ENCODE peak calls at places on chromosomes 2 and 18, in six cellular contexts. M is esophagus squamous epithelium; U is adrenal gland; C is CD4-positive, alpha-beta T cell; R is right atrium auricular region; V is HCT116. O is an unnamed sample.

GRCh38 chr2:128346811-128347558 is 28.3 kb upstream of the HS6ST1 start:
- DNase-seq in M (no peak), U (no peak), C (no peak), R (peak; percentile 40), V (no peak), O (no peak)

GRCh38 chr18:5998166-5998881 is 103.0 kb upstream of the TMEM200C start:
- DNase-seq in M (no peak), U (no peak), C (no peak), R (no peak), V (no peak), O (no peak)

GRCh38 chr2:232141591-232141990 is 180.1 kb downstream of the DIS3L2 start:
- DNase-seq in M (no peak), U (no peak), C (no peak), R (no peak), V (no peak), O (no peak)

GRCh38 chr2:220332886-220333285 is 705.5 kb downstream of the SLC4A3 start:
- DNase-seq in M (no peak), U (no peak), C (no peak), R (no peak), V (no peak), O (no peak)

GRCh38 chr2:68251855-68252406 is 401 bp downstream of the PPP3R1 start:
- DNase-seq in M (no peak), U (peak; percentile 34), C (peak; percentile 34), R (no peak), V (no peak), O (peak; percentile 12)

GRCh38 chr2:7363906-7364305 is 446.7 kb downstream of the RNF144A start:
- DNase-seq in M (no peak), U (no peak), C (no peak), R (no peak), V (no peak), O (no peak)

GRCh38 chr2:203688798-203689197 is 17.6 kb upstream of the CD28 start:
- DNase-seq in M (no peak), U (peak; percentile 62), C (no peak), R (no peak), V (no peak), O (no peak)

GRCh38 chr2:64260817-64261216 is 116.6 kb upstream of the PELI1 start:
- DNase-seq in M (peak; percentile 23), U (peak; percentile 62), C (peak; percentile 3), R (peak; percentile 75), V (no peak), O (no peak)

GRCh38 chr18:63148449-63149199 is 170.9 kb downstream of the BCL2 start:
- DNase-seq in M (no peak), U (no peak), C (no peak), R (peak; percentile 72), V (no peak), O (no peak)

GRCh38 chr18:61400016-61400630 is 66.9 kb downstream of the CDH20 start:
- DNase-seq in M (no peak), U (no peak), C (no peak), R (no peak), V (no peak), O (no peak)

GRCh38 chr2:127074358-127074757 is 32.6 kb downstream of the BIN1 start:
- DNase-seq in M (no peak), U (peak; percentile 61), C (no peak), R (no peak), V (no peak), O (no peak)

GRCh38 chr2:159961005-159961404 is 101.4 kb downstream of the PLA2R1 start:
- DNase-seq in M (no peak), U (no peak), C (no peak), R (no peak), V (peak; percentile 6), O (no peak)

GRCh38 chr2:119697290-119698013 is 18.5 kb downstream of the TMEM177 start:
- DNase-seq in M (no peak), U (no peak), C (no peak), R (no peak), V (no peak), O (no peak)

GRCh38 chr2:240954436-240955305 is 43.7 kb upstream of the SNED1 start:
- DNase-seq in M (no peak), U (peak; percentile 7), C (no peak), R (peak; percentile 46), V (no peak), O (no peak)

GRCh38 chr2:157848242-157848641 is 27.9 kb downstream of the ACVR1 start:
- DNase-seq in M (no peak), U (no peak), C (no peak), R (no peak), V (no peak), O (no peak)

GRCh38 chr2:3435440-3435839 is 55.9 kb downstream of the TRAPPC12 start:
- DNase-seq in M (no peak), U (no peak), C (no peak), R (no peak), V (no peak), O (no peak)

GRCh38 chr2:72181616-72182015 is 34.0 kb upstream of the CYP26B1 start:
- DNase-seq in M (no peak), U (no peak), C (no peak), R (no peak), V (no peak), O (no peak)

GRCh38 chr2:8576525-8577157 is 105.2 kb upstream of the ID2 start:
- DNase-seq in M (no peak), U (peak; percentile 64), C (no peak), R (peak; percentile 58), V (no peak), O (no peak)

GRCh38 chr2:50346586-50347351 is 685.2 kb downstream of the NRXN1 start:
- DNase-seq in M (no peak), U (no peak), C (no peak), R (no peak), V (no peak), O (no peak)

DNA sequence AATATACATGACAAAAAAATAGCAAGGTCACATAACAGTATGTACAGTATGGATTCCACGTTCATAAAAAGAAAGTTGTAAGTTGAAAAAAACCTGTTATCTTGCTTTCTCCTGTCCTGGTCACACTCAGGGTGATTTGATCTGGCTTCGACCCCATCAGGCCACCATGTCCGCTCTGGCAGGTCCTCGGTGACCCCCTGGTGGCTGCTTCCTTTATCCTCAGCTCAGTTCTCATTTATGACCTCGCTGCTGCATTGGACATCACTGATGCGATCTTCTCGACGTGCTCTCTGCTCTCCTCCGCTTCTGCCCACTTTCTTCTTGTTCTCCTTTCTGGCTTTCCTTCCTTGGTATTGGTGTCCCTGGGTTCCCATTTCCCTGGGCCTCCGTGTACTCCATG is 29.7 kb downstream of the DGKD start:
- DNase-seq in M (no peak), U (no peak), C (no peak), R (no peak), V (no peak), O (no peak)
- TF ChIP-seq CTCF in M (no peak), U (no peak), C (no peak), R (no peak), V (peak; percentile 31), O (no peak)

DNA sequence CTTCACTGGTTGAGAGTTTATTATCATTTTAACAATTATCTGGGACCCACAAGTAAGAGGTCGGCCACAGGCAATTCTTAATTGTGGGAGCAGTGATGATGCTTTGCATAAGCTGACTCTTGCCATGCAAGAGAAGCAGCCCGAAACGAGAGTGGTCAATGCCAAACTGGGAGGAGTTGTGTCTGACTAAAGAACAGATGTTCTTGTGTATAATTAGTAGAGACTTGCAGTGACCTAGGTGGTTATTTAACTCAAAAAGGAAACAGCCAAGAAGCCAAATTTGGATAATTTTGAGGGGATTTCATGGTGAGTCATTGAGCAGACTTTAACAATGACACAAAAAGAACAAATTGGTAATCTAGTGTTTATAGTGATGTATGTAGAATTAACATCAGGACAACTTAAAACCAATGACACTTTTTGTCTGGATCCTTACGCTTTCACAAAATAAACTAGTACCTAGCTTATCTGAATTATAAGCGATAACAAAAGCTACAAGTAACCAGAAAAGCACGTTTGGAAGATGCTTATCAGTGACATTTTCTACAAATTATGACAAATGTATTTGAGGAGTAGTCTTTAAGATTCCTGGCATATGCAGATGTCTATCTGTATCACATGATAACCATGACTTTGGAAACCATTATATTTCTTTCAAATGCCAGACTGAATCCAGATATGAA is 184.7 kb upstream of the DLGAP1 start:
- DNase-seq in M (no peak), U (no peak), C (no peak), R (no peak), V (no peak), O (no peak)
- H3K27ac ChIP-seq in M (no peak overlapping the region), U (no peak overlapping the region), C (no peak overlapping the region), R (no peak overlapping the region), V (no peak overlapping the region), O (no peak overlapping the region)

GRCh38 chr2:144890828-144891227 is 370.9 kb upstream of the ZEB2 start:
- DNase-seq in M (no peak), U (no peak), C (no peak), R (no peak), V (peak; percentile 37), O (peak; percentile 52)
- TF ChIP-seq CTCF in M (peak; percentile 24), U (no peak), C (no peak), R (peak; percentile 37), V (peak; percentile 16), O (no peak)

DNA sequence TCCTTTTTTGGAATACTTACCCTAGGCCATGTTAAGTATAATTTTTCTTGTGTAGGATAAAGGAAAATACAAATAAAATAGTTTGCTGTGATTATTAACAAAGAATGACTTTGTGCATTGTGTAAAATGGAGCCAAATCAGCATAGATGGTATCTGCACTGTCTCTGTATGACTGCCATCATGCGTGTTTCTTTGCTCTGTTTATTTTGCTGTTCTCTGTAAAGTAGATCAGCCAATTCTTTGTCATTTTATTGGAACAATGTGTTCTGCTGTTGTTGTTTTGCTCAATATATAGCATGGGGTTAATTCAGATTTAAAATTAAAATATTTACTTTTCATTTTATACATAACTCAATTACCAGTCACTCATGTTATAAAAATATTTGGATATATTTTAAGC is 181.3 kb upstream of the UBE2E3 start:
- DNase-seq in M (no peak), U (no peak), C (no peak), R (no peak), V (no peak), O (no peak)
- H3K27ac ChIP-seq in M (no peak overlapping the region), U (no peak overlapping the region), C (no peak overlapping the region), R (no peak overlapping the region), V (no peak overlapping the region), O (no peak overlapping the region)

DNA sequence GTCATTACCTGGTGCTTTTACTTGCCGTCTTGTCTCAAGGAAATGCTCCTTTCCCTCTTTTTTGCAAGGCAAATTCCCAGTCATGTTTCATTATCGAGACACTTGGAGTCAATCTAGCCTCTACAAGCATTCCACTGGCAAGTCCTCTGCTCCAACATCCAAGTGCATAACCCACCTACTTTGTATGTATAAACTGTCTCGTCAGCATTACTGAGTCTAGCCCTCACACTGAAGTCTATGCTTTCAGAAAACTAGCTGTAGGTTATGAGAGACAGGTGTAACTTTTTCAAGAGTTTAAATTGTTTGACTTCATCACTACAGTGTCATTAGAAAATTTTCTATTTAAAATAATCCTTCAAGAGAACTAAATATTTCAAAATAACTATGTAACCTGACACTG is 319.2 kb downstream of the NBAS start:
- DNase-seq in M (no peak), U (no peak), C (no peak), R (no peak), V (no peak), O (no peak)
- TF ChIP-seq CTCF in M (no peak), U (no peak), C (no peak), R (no peak), V (no peak), O (no peak)

O was measured in RWPE1.